ENCODE peak calls at places on chromosomes 1 and 21, in seven cellular contexts. F is tibial nerve, O is GM23338, B is SK-N-SH, P is kidney, S is RWPE1, M is WERI-Rb-1. W is an unnamed sample.
A peak's percentile ranks its signal among the peaks of the same experiment; 100 is the strongest.

GRCh38 chr1:108190686-108191416 is 9.3 kb downstream of the SLC25A24 start:
- DNase-seq in O (no peak), M (no peak), F (no peak), S (no peak), B (no peak), P (no peak), W (no peak)

GRCh38 chr21:29342394-29342957 is 43.8 kb downstream of the BACH1 start:
- DNase-seq in O (no peak), P (no peak), M (no peak), B (peak; percentile 14), S (peak; percentile 80), F (peak; percentile 19), W (no peak)

GRCh38 chr1:182238421-182238820 is 153.2 kb downstream of the GLUL start:
- DNase-seq in P (no peak), B (no peak), S (no peak), O (no peak), F (no peak), M (no peak), W (no peak)

GRCh38 chr1:29211086-29212030 is 19.4 kb downstream of the MECR start:
- DNase-seq in M (peak; percentile 68), S (no peak), F (no peak), O (no peak), B (no peak), P (no peak), W (no peak)

GRCh38 chr1:172723251-172723650 is 64.3 kb downstream of the FASLG start:
- DNase-seq in F (no peak), S (no peak), P (no peak), M (no peak), B (no peak), O (no peak), W (no peak)

GRCh38 chr1:36479505-36480051 is 3.1 kb downstream of the CSF3R start:
- DNase-seq in P (no peak), F (no peak), M (no peak), O (no peak), B (no peak), S (no peak), W (no peak)

GRCh38 chr1:66436378-66437135 is 97.4 kb upstream of the SGIP1 start:
- DNase-seq in O (peak; percentile 43), B (no peak), M (no peak), P (no peak), S (peak; percentile 71), F (no peak), W (peak; percentile 18)

GRCh38 chr1:157580179-157580827 is 17.6 kb downstream of the FCRL4 start:
- DNase-seq in P (no peak), M (peak; percentile 76), B (peak; percentile 21), S (peak; percentile 61), O (peak; percentile 90), F (no peak), W (peak; percentile 8)

GRCh38 chr1:21251773-21252471 is 38.3 kb downstream of the ECE1 start:
- DNase-seq in P (no peak), S (peak; percentile 92), B (no peak), F (no peak), O (no peak), M (no peak), W (no peak)

GRCh38 chr21:46168238-46168637 is 12.9 kb upstream of the FTCD start:
- DNase-seq in F (no peak), M (no peak), P (peak; percentile 71), B (no peak), O (no peak), S (no peak), W (no peak)

GRCh38 chr1:60978421-60979357 is 103.7 kb upstream of the NFIA start:
- DNase-seq in S (peak; percentile 52), B (peak; percentile 32), O (peak; percentile 67), F (no peak), P (no peak), M (peak; percentile 46), W (peak; percentile 5)

GRCh38 chr1:156869455-156869854 is 8.8 kb downstream of the NTRK1 start:
- DNase-seq in P (no peak), S (no peak), F (no peak), B (no peak), O (no peak), M (peak; percentile 67), W (no peak)

GRCh38 chr1:209076688-209077087 is 506.8 kb upstream of the CAMK1G start:
- DNase-seq in P (no peak), F (no peak), S (no peak), O (peak; percentile 74), M (peak; percentile 47), B (no peak), W (no peak)

GRCh38 chr1:186152227-186152944 is 222.7 kb downstream of the TPR start:
- DNase-seq in F (no peak), B (no peak), S (peak; percentile 68), M (no peak), P (no peak), O (no peak), W (no peak)

GRCh38 chr1:39164256-39164655 is 40.2 kb upstream of the MACF1 start:
- DNase-seq in F (no peak), P (no peak), B (no peak), S (no peak), O (no peak), M (no peak), W (no peak)

GRCh38 chr1:18870325-18870865 is 10.9 kb upstream of the TAS1R2 start:
- DNase-seq in B (no peak), F (no peak), O (peak; percentile 17), P (no peak), S (no peak), M (no peak), W (no peak)
- H3K27ac ChIP-seq in B (no peak overlapping the region), F (no peak overlapping the region), O (no peak overlapping the region), P (no peak overlapping the region), S (no peak overlapping the region), M (no peak overlapping the region), W (no peak overlapping the region)

DNA sequence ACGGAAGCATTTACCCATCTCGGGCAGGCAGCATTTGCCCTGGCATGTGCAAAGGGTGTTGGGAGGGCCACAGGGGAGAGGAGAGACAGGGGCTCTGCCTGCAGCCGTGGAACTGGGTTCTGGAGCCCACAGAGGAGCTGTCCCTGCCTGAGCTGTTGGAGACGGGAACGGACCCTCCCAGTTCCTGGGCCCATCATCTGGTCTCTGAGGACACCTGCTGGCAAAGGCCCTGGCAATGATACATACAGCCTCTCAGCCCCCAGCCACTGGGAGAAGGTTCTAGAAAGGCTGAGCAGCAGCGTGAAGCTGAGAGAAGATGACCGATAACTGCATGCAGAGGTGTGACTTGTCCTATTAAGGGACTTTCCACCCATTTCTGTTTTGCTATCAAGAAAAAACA is 31.4 kb downstream of the FAAP20 start:
- DNase-seq in O (no peak), B (no peak), P (no peak), S (no peak), F (no peak), M (peak; percentile 43), W (no peak)
- TF ChIP-seq CTCF in O (peak; percentile 44), B (no peak), P (no peak), S (no peak), F (no peak), M (peak; percentile 46), W (no peak)

GRCh38 chr1:207282049-207282448 is 39.4 kb upstream of the CD55 start:
- DNase-seq in B (no peak), M (no peak), F (no peak), O (no peak), P (no peak), S (peak; percentile 13), W (no peak)

GRCh38 chr1:207284209-207284892 is 37.1 kb upstream of the CD55 start:
- DNase-seq in P (no peak), M (no peak), F (no peak), B (no peak), O (no peak), S (no peak), W (no peak)

GRCh38 chr1:207286747-207287528 is 34.5 kb upstream of the CD55 start:
- DNase-seq in S (no peak), M (no peak), B (no peak), P (no peak), O (no peak), F (no peak), W (no peak)

GRCh38 chr1:207282496-207283380 is 38.7 kb upstream of the CD55 start:
- DNase-seq in P (no peak), B (no peak), F (no peak), M (no peak), O (no peak), S (no peak), W (no peak)

GRCh38 chr1:207283421-207283820 is 38.1 kb upstream of the CD55 start:
- DNase-seq in S (no peak), M (no peak), B (no peak), F (no peak), P (no peak), O (no peak), W (no peak)
- H3K27ac ChIP-seq in S (no peak overlapping the region), M (no peak overlapping the region), B (no peak overlapping the region), F (no peak overlapping the region), P (no peak overlapping the region), O (no peak overlapping the region), W (no peak overlapping the region)

GRCh38 chr1:12031039-12031980 is 12.0 kb downstream of the MIIP start:
- DNase-seq in F (no peak), P (no peak), B (peak; percentile 80), M (peak; percentile 79), O (peak; percentile 64), S (peak; percentile 40), W (peak; percentile 42)
- TF ChIP-seq CTCF in F (no peak), P (peak; percentile 34), B (peak; percentile 61), M (peak; percentile 93), O (peak; percentile 81), S (peak; percentile 55), W (peak; percentile 41)

GRCh38 chr21:32814528-32814927 is 43.0 kb upstream of the PAXBP1 start:
- DNase-seq in F (no peak), O (no peak), M (no peak), B (no peak), S (no peak), P (no peak), W (no peak)
- H3K27ac ChIP-seq in F (no peak overlapping the region), O (no peak overlapping the region), M (no peak overlapping the region), B (no peak overlapping the region), S (no peak overlapping the region), P (no peak overlapping the region), W (no peak overlapping the region)

DNA sequence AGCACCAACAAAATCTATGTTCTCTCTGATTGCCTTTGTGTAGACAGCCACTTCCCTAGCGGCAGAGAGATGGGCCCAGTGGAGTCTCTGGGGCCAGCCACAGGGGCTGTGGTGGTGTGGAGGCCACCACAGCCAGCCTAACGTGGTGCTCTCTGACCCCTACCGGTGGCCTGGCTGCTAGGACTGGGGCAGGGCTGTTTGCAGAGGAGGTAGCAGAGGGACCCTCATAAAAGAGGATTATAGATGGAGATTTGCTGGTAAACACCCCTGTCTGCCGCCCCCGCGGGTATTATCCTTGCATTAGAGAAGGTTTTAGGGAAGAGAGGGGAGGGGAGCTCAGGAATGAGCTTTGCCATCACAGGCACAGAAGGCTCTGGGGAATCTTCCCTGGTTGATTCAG is 310.3 kb upstream of the VAMP3 start:
- DNase-seq in O (no peak), B (no peak), M (peak; percentile 95), P (no peak), F (no peak), S (no peak), W (no peak)
- TF ChIP-seq CTCF in O (peak; percentile 28), B (no peak), M (peak; percentile 73), P (no peak), F (no peak), S (no peak), W (no peak)

GRCh38 chr1:19429611-19430010 is 55.7 kb downstream of the CAPZB start:
- DNase-seq in F (no peak), P (no peak), S (no peak), O (no peak), B (no peak), M (no peak), W (no peak)
- H3K27ac ChIP-seq in F (peak overlapping the region; percentile 49), P (peak overlapping the region; percentile 10), S (peak overlapping the region; percentile 67), O (peak overlapping the region; percentile 53), B (peak overlapping the region; percentile 75), M (no peak overlapping the region), W (no peak overlapping the region)